ENCODE peak calls at places on chromosomes 4 and X, in five cellular contexts. Z, J, T, A and B are unnamed samples.

GRCh38 chr4:177100307-177100706 is 209.4 kb upstream of the NEIL3 start:
- DNase-seq in Z (no peak), J (no peak), T (no peak), A (no peak), B (no peak)

GRCh38 chr4:184815046-184815877 is 10.5 kb downstream of the ACSL1 start:
- DNase-seq in Z (no peak), J (peak; percentile 40), T (peak; percentile 74), A (peak; percentile 34), B (peak; percentile 42)

GRCh38 chrX:54435121-54435520 is 5.1 kb upstream of the TSR2 start:
- DNase-seq in Z (no peak), J (no peak), T (no peak), A (no peak), B (no peak)

GRCh38 chr4:57064120-57064519 is 46.1 kb downstream of the IGFBP7 start:
- DNase-seq in Z (no peak), J (no peak), T (no peak), A (no peak), B (no peak)

GRCh38 chr4:113996599-113997177 is 17.2 kb upstream of the ARSJ start:
- DNase-seq in Z (no peak), J (no peak), T (peak; percentile 64), A (no peak), B (peak; percentile 57)

GRCh38 chr4:118682928-118683327 is 2.3 kb upstream of the METTL14 start:
- DNase-seq in Z (no peak), J (no peak), T (peak; percentile 41), A (peak; percentile 31), B (peak; percentile 48)

GRCh38 chr4:142406051-142406549 is 440.0 kb downstream of the INPP4B start:
- DNase-seq in Z (no peak), J (peak; percentile 32), T (no peak), A (no peak), B (peak; percentile 89)

GRCh38 chrX:17922303-17922702 is 61.2 kb upstream of the RAI2 start:
- DNase-seq in Z (no peak), J (no peak), T (no peak), A (no peak), B (no peak)

GRCh38 chr4:8461086-8461485 is 20.5 kb downstream of the TRMT44 start:
- DNase-seq in Z (no peak), J (no peak), T (no peak), A (no peak), B (no peak)

GRCh38 chr4:121888134-121888533 is 17.9 kb upstream of the BBS7 start:
- DNase-seq in Z (no peak), J (no peak), T (no peak), A (no peak), B (no peak)

GRCh38 chrX:140712413-140713173 is 3.0 kb downstream of the LINC00632 start:
- DNase-seq in Z (peak; percentile 48), J (peak; percentile 82), T (peak; percentile 55), A (peak; percentile 96), B (peak; percentile 94)

GRCh38 chrX:13699183-13699826 is 10.4 kb downstream of the RAB9A start:
- DNase-seq in Z (no peak), J (no peak), T (peak; percentile 23), A (peak; percentile 15), B (no peak)

GRCh38 chr4:126766266-126766665 is 866.5 kb upstream of the INTU start:
- DNase-seq in Z (no peak), J (no peak), T (peak; percentile 36), A (no peak), B (no peak)

GRCh38 chr4:186759990-186760389 is 36.3 kb upstream of the FAT1 start:
- DNase-seq in Z (no peak), J (no peak), T (no peak), A (no peak), B (no peak)

GRCh38 chr4:71130827-71131603 is 137.6 kb downstream of the DCK start:
- DNase-seq in Z (no peak), J (no peak), T (peak; percentile 89), A (peak; percentile 50), B (peak; percentile 20)

GRCh38 chrX:72297953-72298730 is 7.6 kb downstream of the CITED1 start:
- DNase-seq in Z (no peak), J (peak; percentile 53), T (no peak), A (no peak), B (peak; percentile 79)

GRCh38 chrX:71493111-71493613 is 39.7 kb upstream of the OGT start:
- DNase-seq in Z (no peak), J (no peak), T (no peak), A (no peak), B (no peak)

GRCh38 chrX:41759817-41760216 is 35.8 kb downstream of the GPR82 start:
- DNase-seq in Z (no peak), J (no peak), T (peak; percentile 54), A (peak; percentile 36), B (peak; percentile 51)

GRCh38 chr4:67051000-67051789 is 494.1 kb downstream of the CENPC start:
- DNase-seq in Z (no peak), J (no peak), T (no peak), A (no peak), B (no peak)

GRCh38 chrX:11756354-11757318 is 1.4 kb upstream of the MSL3 start:
- DNase-seq in Z (no peak), J (no peak), T (no peak), A (peak; percentile 11), B (peak; percentile 1)

GRCh38 chr4:152328595-152328994 is 207.3 kb downstream of the FBXW7 start:
- DNase-seq in Z (no peak), J (no peak), T (no peak), A (no peak), B (peak; percentile 43)

GRCh38 chr4:40564815-40565505 is 64.7 kb downstream of the RBM47 start:
- DNase-seq in Z (no peak), J (no peak), T (no peak), A (peak; percentile 63), B (peak; percentile 86)

GRCh38 chr4:15325987-15326386 is 101.8 kb upstream of the C1QTNF7 start:
- DNase-seq in Z (no peak), J (no peak), T (no peak), A (no peak), B (no peak)

GRCh38 chr4:67933755-67934154 is 29.5 kb downstream of the TMPRSS11A start:
- DNase-seq in Z (no peak), J (no peak), T (no peak), A (no peak), B (no peak)

GRCh38 chrX:39773923-39774803 is 323.6 kb downstream of the BCOR start:
- DNase-seq in Z (no peak), J (no peak), T (peak; percentile 28), A (peak; percentile 68), B (no peak)

GRCh38 chrX:39769748-39770147 is 328.0 kb downstream of the BCOR start:
- DNase-seq in Z (no peak), J (no peak), T (no peak), A (no peak), B (no peak)

GRCh38 chrX:39771089-39771488 is 326.7 kb downstream of the BCOR start:
- DNase-seq in Z (no peak), J (no peak), T (no peak), A (no peak), B (no peak)

GRCh38 chrX:39773150-39773549 is 324.6 kb downstream of the BCOR start:
- DNase-seq in Z (no peak), J (no peak), T (no peak), A (no peak), B (no peak)

DNA sequence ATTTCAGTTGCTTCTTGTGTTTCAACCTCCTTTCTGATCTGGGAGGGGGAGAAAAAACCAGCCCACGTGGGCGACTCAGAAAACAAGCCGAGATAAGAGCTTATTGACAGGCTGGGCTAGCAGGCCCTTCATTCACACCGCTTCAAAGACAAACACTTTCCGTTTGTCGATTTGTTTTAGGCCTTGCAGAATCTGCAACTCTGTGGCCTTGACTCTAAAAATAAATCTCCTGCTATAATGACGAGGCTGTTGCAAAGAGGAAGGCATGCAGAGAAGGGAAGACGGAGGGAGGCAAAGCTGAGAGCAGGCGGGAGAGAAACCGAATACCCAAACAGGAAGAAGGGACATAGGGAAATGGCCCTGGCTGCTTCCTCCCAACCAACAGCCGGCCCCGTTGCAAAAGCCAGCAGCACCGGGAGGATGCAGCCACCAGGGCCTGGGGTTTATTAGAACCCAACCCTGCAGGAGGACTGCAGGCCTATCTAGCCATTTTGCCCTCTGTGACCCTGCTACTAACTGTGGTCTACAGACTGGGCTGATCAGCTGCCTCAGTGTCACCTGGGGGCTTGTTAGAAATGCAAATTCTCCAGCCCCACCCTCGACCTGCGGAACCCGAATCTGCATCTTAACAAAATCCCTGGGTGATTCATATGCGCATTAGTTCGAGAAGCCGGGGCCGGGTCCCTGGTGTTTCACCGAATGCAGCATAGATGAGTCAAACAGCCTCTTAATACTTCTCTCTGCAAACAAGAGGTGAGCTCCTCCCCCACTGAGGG is 325.5 kb downstream of the BCOR start:
- DNase-seq in Z (no peak), J (peak; percentile 95), T (peak; percentile 55), A (peak; percentile 71), B (peak; percentile 87)
- H2BK120ac ChIP-seq in Z (no peak overlapping the region), J (no peak overlapping the region), T (peak overlapping the region; percentile 4), A (peak overlapping the region; percentile 19), B (no peak overlapping the region)

DNA sequence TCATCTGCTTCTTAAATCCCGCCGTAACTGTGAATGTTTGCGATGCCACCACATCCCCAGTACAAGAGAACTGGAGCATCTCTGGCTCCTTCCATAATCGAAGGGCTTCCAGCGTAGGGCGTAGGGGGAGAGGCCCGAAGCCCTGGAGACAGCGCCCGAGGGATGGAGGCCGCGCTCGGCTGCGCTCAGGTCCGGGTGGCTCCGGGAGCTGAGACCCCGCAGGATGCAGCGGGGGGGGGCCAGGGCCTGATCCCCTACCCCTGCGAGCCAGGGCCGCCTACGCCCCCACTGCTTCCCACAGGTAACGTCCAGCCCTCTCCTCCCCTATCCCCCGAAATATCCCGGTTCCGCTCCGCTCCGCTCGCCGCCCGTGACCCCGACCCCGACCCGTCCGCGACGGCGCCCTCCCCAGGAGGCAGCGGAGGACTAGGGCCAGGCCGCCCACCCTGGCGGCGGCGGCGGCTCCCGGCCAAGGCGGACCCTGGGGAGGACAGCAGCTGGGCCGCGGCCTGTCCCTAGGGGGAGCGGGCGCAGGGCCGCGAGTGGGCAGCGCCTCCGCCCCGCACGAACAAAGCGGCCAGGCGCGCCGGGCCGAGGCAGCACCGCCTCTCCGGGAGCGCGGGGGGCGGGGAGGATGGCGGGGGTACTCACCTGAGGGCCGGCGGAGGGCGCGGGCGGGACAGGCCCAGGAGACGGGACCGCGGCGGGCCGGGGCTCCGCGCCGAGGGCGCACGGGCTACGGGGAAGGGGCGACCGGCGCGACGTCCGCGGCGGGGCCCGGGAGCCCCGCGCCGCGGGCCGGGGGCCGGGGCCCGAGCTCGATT is 720 bp downstream of the WDFY3 start:
- DNase-seq in Z (peak; percentile 63), J (peak; percentile 55), T (peak; percentile 17), A (peak; percentile 57), B (peak; percentile 76)
- H3K18ac ChIP-seq in Z (peak overlapping the region; percentile 100), J (peak overlapping the region; percentile 37), T (peak overlapping the region; percentile 18), A (peak overlapping the region; percentile 100), B (peak overlapping the region; percentile 97)

DNA sequence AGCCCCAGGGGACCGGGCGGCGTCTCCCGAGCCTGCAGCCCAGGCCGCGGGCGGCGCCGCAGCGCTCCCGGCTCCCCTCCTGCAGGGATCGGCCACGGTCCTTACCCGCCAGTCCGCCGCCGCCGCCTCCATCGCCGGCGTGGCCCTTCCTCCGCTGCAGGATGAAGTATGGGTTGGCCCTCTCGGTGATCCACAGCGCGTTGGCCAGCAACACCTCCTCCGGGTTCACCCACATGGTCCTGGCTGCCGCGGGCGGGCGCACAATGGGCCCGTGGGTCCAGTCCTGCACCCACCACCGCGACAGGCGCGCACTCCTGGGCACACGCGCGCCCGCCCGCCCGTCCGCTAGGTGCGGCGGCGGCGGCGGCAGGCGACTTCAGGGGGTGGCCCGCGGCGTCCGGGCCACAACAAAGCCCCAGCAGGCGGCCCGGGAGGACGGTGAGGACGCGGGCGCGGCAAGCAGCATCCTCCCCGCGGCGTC is 334 bp downstream of the TBC1D9 start:
- DNase-seq in Z (peak; percentile 51), J (peak; percentile 48), T (peak; percentile 46), A (peak; percentile 60), B (peak; percentile 75)
- H2BK120ac ChIP-seq in Z (peak overlapping the region; percentile 100), J (no peak overlapping the region), T (no peak overlapping the region), A (peak overlapping the region; percentile 73), B (peak overlapping the region; percentile 14)

GRCh38 chrX:154131955-154132354 is 12.1 kb upstream of the OPN1LW start:
- DNase-seq in Z (no peak), J (no peak), T (no peak), A (no peak), B (no peak)
- H3K18ac ChIP-seq in Z (no peak overlapping the region), J (no peak overlapping the region), T (no peak overlapping the region), A (no peak overlapping the region), B (no peak overlapping the region)